ENCODE peak calls at places on chromosomes 3 and 15, in four cellular contexts. U, R, Z and N are unnamed samples.

GRCh38 chr15:40793216-40793989 is 13.5 kb upstream of the ZFYVE19 start:
- DNase-seq in U (peak), R (no peak), Z (no peak), N (no peak)

GRCh38 chr3:194964809-194965208 is 279.1 kb downstream of the FAM43A start:
- DNase-seq in R (no peak), Z (peak), U (no peak), N (no peak)

GRCh38 chr3:39362177-39362576 is 21.0 kb upstream of the SLC25A38 start:
- DNase-seq in R (no peak), Z (no peak), U (no peak), N (no peak)

GRCh38 chr15:59590027-59590426 is 21.6 kb upstream of the GCNT3 start:
- DNase-seq in R (no peak), Z (no peak), U (no peak), N (no peak)

GRCh38 chr3:175940243-175940642 is 1081.1 kb downstream of the NAALADL2 start:
- DNase-seq in Z (no peak), R (no peak), U (peak), N (no peak)

GRCh38 chr15:85030301-85031049 is 48.8 kb downstream of the PDE8A start:
- DNase-seq in U (peak), Z (no peak), R (no peak), N (no peak)

GRCh38 chr3:183698318-183698731 is 728 bp downstream of the YEATS2 start:
- DNase-seq in R (no peak), Z (no peak), U (peak), N (no peak)

GRCh38 chr15:70541511-70541910 is 221.8 kb downstream of the UACA start:
- DNase-seq in R (no peak), U (no peak), Z (peak), N (no peak)

GRCh38 chr15:96220657-96221056 is 109.8 kb upstream of the NR2F2 start:
- DNase-seq in Z (no peak), R (no peak), U (no peak), N (no peak)

GRCh38 chr15:90219421-90220141 is 14.2 kb downstream of the CIB1 start:
- DNase-seq in Z (no peak), R (peak), U (peak), N (no peak)

GRCh38 chr3:78941587-78941986 is 826.2 kb downstream of the ROBO1 start:
- DNase-seq in Z (no peak), U (peak), R (no peak), N (no peak)

GRCh38 chr15:31347067-31347975 is 20.7 kb downstream of the KLF13 start:
- DNase-seq in Z (no peak), U (no peak), R (peak), N (no peak)

GRCh38 chr3:59790241-59790640 is 740.4 kb upstream of the CFAP20DC start:
- DNase-seq in R (no peak), Z (no peak), U (no peak), N (no peak)

DNA sequence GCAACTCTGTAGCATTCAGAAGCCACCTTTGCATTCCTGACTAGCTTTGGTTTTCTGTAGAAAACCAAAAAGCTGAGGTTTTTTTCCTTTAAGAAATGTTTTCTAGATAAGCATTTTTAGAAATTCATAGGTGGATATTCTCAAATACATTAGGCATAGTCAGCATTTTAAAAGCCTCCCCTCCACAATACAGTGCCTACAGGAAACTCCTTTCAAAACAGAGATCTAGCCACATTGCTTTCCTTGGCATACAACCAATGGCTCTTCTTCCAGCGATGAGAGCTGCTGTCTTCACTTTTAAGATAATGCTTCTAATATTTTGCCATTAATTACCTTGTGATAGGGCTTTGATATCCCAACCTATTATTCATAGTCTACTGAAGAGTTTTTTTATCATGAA is 14.3 kb downstream of the PSMD6 start:
- DNase-seq in Z (no peak), U (peak), R (no peak), N (no peak)
- TF ChIP-seq CTCF in Z (no peak), U (no peak), R (no peak), N (no peak)

GRCh38 chr3:4245671-4246070 is 57.5 kb upstream of the SETMAR start:
- DNase-seq in U (no peak), R (no peak), Z (no peak), N (no peak)
- TF ChIP-seq CTCF in U (no peak), R (no peak), Z (no peak), N (no peak)

GRCh38 chr3:135929670-135930069 is 35.9 kb upstream of the PPP2R3A start:
- DNase-seq in R (no peak), U (peak), Z (no peak), N (no peak)
- TF ChIP-seq CTCF in R (no peak), U (peak), Z (peak), N (no peak)

DNA sequence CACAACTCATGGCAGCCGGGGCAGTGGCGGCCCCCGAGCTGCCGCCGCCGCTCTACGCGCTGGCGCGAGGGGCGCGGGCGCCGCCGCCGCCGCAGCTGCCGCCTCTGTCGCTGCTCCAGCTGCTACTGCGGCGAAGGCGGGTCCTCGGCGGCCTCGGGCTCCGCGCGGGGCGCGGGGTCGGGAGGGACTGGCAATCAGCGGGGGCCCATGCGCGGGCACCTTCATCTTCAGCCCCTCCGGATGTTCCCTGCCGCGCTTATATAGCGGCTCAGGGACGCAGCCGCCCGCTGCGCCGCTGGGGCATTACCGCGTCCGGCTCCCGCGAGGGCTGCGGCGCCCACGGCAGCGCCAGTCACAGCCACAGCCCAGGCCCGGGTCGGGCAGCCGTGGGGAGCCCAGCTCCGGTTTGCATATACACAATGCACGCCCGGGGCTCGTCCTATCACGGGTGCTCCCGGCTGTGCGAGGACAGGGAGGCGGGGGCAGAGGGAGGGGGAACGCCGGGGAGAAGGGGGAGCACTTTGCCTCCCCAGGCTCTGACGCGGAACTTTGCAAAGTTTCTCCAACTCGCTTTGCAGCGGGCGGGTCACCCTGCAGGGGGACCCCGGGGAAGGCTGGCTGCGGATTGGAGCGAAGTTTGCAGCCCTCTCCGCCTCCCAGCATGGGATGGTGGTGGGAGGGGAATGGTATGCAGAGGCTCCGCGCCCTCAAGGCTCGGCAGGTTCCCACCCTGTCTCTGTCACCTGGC is at the start of gene VGLL3:
- DNase-seq in U (peak), Z (peak), R (no peak), N (no peak)
- TF ChIP-seq CTCF in U (peak), Z (no peak), R (no peak), N (no peak)

GRCh38 chr3:192645437-192645836 is 81.9 kb downstream of the FGF12 start:
- DNase-seq in Z (no peak), U (no peak), R (no peak), N (no peak)
- TF ChIP-seq CTCF in Z (no peak), U (no peak), R (no peak), N (no peak)

DNA sequence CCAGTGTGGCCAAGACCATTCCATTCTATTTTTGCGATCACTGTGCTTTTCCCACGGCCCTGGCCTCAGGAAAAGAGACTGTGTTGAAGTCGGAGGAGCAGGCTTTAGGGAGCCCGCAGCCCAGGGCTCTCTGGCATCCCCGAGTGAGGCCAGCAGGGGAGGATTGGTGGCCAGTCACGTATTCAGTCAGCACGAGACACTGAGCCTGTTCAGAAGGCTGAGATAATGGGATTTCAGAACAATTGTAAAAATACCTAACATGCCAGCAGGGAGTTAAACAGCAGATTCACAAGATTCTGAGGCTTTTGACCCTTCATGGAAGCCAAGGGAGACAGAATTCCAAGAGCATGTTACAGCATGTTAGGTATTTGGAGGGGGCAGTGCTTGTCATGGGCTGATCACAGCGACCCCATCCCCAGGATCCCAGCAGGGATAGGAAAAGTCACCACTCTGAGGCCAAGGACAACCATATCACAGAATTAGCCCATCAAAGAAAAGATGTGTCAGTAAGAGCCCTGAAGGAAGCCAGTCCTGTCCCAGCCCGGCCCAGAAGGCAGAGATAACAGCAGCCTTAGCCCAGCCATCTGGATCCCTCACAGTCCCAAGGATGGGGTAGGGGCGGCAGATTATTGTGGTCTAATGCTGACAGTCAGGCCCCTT is 40.6 kb downstream of the AMOTL2 start:
- DNase-seq in U (peak), Z (peak), R (no peak), N (no peak)
- TF ChIP-seq CTCF in U (peak), Z (no peak), R (no peak), N (no peak)

GRCh38 chr3:122306622-122306953 is 18.5 kb upstream of the CSTA start:
- DNase-seq in Z (no peak), U (no peak), R (no peak), N (no peak)

GRCh38 chr3:122310361-122310760 is 14.7 kb upstream of the CSTA start:
- DNase-seq in Z (no peak), U (no peak), R (no peak), N (no peak)

GRCh38 chr3:122307288-122307687 is 17.8 kb upstream of the CSTA start:
- DNase-seq in R (no peak), Z (no peak), U (no peak), N (no peak)

GRCh38 chr3:122307987-122308386 is 17.1 kb upstream of the CSTA start:
- DNase-seq in Z (no peak), U (no peak), R (no peak), N (no peak)

DNA sequence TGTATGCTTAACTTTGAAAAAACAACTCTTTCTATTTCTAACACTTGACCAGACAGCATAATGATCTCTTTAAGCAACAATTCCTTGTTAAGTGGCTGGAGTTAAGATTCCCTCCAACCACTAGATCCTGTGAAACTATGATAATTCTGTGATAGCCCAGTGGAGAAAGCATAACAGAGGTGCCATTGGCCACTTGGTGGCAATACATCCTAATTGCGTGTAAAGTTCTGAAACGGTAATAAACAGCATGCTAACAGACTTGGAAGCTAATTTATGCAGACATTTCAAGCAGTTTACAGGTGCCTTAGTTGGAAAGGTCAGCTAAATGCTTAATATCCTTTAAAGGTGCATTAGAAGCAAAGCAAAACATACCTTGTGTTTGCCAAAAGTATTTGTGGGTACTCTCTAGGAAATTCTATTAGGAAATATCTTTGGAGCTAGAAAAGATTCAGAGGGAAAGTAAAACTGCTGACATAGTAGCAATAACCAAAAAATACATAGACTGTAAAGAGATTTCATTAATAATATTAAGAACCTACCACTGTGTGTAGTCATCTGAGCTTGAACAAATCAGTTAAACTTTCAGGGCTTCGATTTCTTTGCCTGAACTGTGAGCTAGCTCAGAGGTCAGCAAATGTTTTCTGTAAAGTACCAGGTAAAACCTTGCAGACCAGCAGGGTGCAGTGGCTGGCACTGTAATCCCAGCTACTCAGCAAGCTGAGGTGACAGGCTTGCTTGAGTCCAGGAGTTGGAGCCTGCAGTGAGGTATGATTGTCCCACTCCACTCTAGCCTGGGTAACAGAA is 19.0 kb upstream of the CSTA start:
- DNase-seq in Z (no peak), U (no peak), R (no peak), N (no peak)
- TF ChIP-seq CTCF in Z (no peak), U (no peak), R (no peak), N (no peak)

DNA sequence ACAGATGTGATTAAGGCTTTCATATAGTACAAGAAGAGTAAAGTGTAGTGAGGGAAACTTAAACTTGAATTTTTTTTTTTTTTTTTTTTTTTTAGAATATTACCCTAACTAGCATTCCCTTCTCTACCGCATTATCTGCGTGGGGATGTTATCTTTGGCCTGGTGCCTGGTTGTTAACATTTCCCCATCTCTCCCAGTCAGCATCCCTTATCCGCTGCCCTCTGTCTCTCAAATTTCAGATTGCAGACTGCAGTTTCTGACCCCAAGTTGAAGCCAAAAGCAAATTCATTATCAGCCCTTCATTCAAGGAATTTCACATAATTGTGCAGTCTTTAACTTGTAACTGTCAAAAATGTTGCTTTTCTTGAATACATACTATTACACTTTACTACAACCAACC is 353.0 kb downstream of the PLOD2 start:
- DNase-seq in Z (no peak), U (peak), R (no peak), N (no peak)
- TF ChIP-seq CTCF in Z (no peak), U (peak), R (no peak), N (no peak)